ENCODE peak calls at places on chromosome 6, in five cellular contexts. K is osteoblast, V is IMR-90, D is stomach, B is heart left ventricle. P is an unnamed sample.

GRCh38 chr6:35728663-35729348 is 8.0 kb upstream of the ARMC12 start:
- DNase-seq in K (no peak), V (no peak), D (peak), B (peak), P (no peak)

GRCh38 chr6:35047265-35048011 is 93.7 kb downstream of the TCP11 start:
- DNase-seq in K (peak), V (peak), D (no peak), B (no peak), P (peak)

GRCh38 chr6:56706981-56707726 is 64.5 kb upstream of the DST start:
- DNase-seq in K (no peak), V (no peak), D (no peak), B (no peak), P (no peak)

GRCh38 chr6:127342296-127342945 is 988 bp downstream of the ECHDC1 start:
- DNase-seq in K (peak), V (peak), D (no peak), B (no peak), P (peak)

GRCh38 chr6:35486005-35486925 is 10.6 kb downstream of the TEAD3 start:
- DNase-seq in K (no peak), V (no peak), D (peak), B (no peak), P (no peak)

GRCh38 chr6:147341486-147341885 is 137.3 kb downstream of the STXBP5 start:
- DNase-seq in K (no peak), V (no peak), D (no peak), B (no peak), P (no peak)

GRCh38 chr6:43093361-43094289 is 17.5 kb downstream of the PTK7 start:
- DNase-seq in K (peak), V (peak), D (peak), B (peak), P (peak)

GRCh38 chr6:95352064-95352463 is 225.3 kb upstream of the MANEA start:
- DNase-seq in K (no peak), V (no peak), D (no peak), B (no peak), P (peak)

GRCh38 chr6:154594474-154595198 is 84.2 kb upstream of the CNKSR3 start:
- DNase-seq in K (no peak), V (no peak), D (no peak), B (no peak), P (no peak)

GRCh38 chr6:44061375-44062104 is 65.7 kb downstream of the MRPL14 start:
- DNase-seq in K (peak), V (peak), D (no peak), B (no peak), P (peak)

GRCh38 chr6:43128926-43129325 is 42.1 kb upstream of the SRF start:
- DNase-seq in K (peak), V (no peak), D (no peak), B (no peak), P (no peak)

GRCh38 chr6:158170656-158171081 is 2.5 kb downstream of the GTF2H5 start:
- DNase-seq in K (no peak), V (peak), D (no peak), B (no peak), P (peak)

GRCh38 chr6:169289671-169290408 is 36.2 kb upstream of the THBS2 start:
- DNase-seq in K (peak), V (peak), D (no peak), B (peak), P (peak)

GRCh38 chr6:317068-317451 is 24.8 kb downstream of the DUSP22 start:
- DNase-seq in K (no peak), V (no peak), D (no peak), B (no peak), P (no peak)

GRCh38 chr6:123448306-123448884 is 188.4 kb downstream of the TRDN start:
- DNase-seq in K (no peak), V (no peak), D (no peak), B (no peak), P (no peak)

GRCh38 chr6:41716516-41717446 is 18.6 kb downstream of the TFEB start:
- DNase-seq in K (no peak), V (no peak), D (no peak), B (peak), P (no peak)

GRCh38 chr6:116876635-116877611 is at the start of gene RFX6:
- DNase-seq in K (peak), V (no peak), D (peak), B (no peak), P (no peak)

GRCh38 chr6:46745973-46746372 is 760 bp upstream of the ANKRD66 start:
- DNase-seq in K (no peak), V (no peak), D (no peak), B (no peak), P (no peak)

GRCh38 chr6:118709859-118710350 is 58.5 kb upstream of the CEP85L start:
- DNase-seq in K (no peak), V (peak), D (peak), B (no peak), P (peak)
- H3K4me3 ChIP-seq in K (peak), V (peak), D (peak), B (peak), P (peak)

GRCh38 chr6:16179970-16180431 is 51.1 kb downstream of the MYLIP start:
- DNase-seq in K (no peak), V (no peak), D (no peak), B (no peak), P (no peak)

GRCh38 chr6:16168858-16169257 is 40.0 kb downstream of the MYLIP start:
- DNase-seq in K (no peak), V (peak), D (no peak), B (no peak), P (peak)

GRCh38 chr6:16179063-16179462 is 50.2 kb downstream of the MYLIP start:
- DNase-seq in K (no peak), V (no peak), D (no peak), B (no peak), P (no peak)

DNA sequence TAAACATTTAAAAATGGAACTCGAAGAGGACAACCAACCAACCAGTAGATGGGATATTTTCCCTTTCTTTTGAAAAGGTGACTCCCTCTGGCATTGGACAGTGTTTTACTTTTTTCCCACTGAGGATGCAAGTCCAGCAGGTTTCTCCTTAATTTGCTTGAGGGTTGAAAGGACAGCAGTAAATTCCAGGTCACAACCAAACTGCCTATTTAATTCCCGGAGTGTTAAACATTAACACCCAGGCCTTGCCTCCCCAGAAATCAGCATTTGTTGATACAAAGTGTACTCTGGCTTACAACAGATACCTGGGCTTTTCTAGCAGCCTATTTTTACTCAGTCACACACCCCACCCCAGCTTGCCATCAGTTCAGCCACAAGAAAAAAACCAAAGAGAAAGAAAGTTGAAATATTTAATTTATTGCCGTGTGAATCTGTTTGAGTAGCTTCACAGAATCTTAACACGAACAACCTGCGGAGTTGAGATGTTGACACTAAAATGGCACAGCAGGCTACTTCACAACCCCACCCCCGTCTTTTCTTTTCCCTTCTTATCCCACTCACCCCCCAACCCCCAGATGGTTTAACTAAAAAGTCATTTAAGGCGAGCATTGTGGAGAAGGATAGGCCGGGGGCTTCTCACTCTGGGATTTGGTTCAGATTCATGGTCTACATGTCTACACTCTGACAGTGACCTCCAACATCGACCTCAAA is 45.6 kb downstream of the MYLIP start:
- DNase-seq in K (no peak), V (no peak), D (no peak), B (no peak), P (no peak)
- H3K4me3 ChIP-seq in K (no peak), V (no peak), D (no peak), B (no peak), P (no peak)

DNA sequence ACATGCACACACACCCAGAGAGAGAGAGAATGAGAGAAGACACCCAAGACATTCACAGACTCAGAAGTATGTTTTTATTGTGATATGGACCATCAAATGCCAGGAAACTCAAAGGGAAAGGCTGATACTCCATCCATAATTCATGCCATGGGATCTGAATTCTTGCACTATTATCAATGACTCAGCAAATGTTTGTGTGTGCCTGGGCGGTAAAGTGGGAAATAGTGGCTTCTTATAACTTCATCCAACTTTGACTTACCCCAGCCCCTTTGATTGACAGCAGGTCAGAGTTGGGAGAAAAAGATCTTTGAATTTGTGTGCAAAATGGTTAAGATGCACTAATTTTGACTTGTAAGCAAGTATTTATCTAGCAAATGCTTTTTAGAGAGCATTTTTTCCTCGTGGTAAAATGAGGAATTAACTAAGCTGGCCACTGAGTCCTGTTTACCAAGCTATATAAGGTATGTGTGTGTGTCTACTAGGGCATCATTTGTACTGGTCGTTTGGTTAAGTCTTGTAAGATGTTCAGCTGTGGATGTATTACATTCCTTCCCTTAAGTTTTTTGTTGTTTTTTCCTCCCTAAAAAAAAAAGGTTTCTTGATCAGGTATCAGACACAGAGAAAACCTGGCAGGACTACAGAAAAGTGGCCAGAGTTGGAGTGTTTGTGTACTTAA is 3.1 kb upstream of the CCN2 start:
- DNase-seq in K (peak), V (peak), D (no peak), B (no peak), P (peak)
- H3K4me3 ChIP-seq in K (peak), V (no peak), D (peak), B (no peak), P (no peak)

DNA sequence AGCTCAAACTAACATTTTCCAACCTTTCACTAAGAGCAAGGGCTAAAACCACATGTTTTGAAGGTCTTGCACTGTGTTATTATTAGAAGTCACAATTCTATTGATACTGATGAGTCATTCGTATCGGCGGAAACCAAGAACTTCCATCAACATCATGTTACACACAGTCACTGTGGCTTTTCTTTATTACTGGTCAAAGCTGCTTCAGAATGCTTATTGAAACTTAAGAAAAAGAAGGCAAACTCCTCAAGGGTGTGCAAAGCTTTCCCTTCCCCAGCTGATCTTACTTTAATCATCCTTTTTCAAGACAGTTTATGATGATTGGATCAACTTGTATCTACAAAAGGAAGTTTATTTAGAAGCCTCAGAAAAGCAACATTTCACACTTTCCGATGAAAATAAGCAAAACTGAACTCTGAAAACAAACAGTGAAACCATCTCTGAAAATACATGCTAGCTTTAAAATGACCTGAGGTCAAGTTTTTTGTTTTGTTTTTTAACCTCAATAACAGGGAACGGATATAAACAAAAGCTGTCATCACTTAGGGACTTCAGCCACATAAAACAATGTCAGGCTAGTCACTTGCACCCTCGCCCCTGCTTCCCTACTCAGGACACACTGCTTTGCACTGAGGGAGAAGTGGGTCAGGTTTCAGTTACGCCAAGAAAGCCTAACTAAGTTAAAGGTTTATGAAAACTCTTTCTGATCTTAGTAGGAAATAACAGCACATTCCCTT is 11.7 kb downstream of the BACH2 start:
- DNase-seq in K (no peak), V (peak), D (no peak), B (no peak), P (peak)
- H3K4me3 ChIP-seq in K (peak), V (peak), D (peak), B (peak), P (peak)

GRCh38 chr6:168034537-168034936 is 37.1 kb downstream of the KIF25 start:
- DNase-seq in K (no peak), V (no peak), D (no peak), B (peak), P (no peak)

GRCh38 chr6:168035661-168036616 is 38.5 kb downstream of the KIF25 start:
- DNase-seq in K (peak), V (peak), D (no peak), B (peak), P (no peak)

GRCh38 chr6:168037242-168037641 is 39.8 kb downstream of the KIF25 start:
- DNase-seq in K (peak), V (no peak), D (no peak), B (peak), P (no peak)

GRCh38 chr6:168033791-168034190 is 36.3 kb downstream of the KIF25 start:
- DNase-seq in K (no peak), V (no peak), D (no peak), B (peak), P (no peak)

DNA sequence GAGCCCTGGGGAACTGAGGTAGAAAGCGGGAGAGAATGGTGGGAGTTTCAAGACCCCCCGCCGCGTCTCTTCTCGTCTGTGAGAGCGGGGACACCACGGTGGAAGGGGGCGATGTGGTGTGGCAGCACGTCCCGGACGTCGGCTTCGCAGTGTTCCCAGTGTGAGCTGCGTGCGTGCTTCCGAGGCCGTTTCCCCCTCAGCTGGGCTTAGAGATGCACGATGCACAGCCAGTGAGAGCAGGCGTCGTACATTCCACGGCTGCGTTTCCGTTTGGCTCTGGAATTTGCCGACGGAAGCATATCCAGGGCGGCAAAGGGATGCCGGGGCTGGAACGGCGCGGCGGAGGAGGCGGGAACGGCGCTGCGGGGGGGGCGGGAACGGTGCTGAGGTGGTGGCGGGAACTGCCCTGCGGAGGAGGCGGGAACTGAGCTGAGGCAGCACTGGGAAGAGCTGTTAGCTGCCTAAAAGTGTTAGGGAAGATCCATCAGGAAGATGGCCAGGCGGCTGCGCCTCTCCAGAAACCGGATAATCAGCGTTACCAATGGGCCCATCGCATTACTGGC is 37.7 kb downstream of the KIF25 start:
- DNase-seq in K (peak), V (peak), D (peak), B (peak), P (peak)
- H3K4me3 ChIP-seq in K (peak), V (peak), D (peak), B (peak), P (peak)

DNA sequence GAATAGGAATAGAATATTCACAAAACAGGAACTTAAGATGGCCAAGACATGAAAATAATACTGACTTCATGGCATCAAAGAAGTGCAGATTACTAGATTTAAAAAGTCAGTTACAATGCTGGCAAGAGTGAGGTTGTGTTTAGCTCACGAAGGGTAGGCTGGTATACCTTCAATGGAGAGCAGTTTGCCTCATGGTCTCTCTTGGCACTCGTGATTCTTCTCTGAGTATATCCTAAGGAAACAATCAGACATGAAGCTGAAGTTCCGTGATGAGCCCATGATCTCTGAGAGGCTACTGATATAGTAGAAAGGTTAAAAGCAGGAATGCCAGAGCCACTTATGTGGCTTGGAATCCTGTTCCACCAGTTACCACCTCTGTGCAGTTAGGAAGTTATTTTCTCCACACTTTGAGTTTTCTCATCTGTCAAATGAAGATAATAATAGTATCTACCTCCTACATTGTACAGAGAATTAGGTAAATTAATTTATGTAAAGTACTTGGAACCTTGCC is 7.2 kb downstream of the NCOA7 start:
- DNase-seq in K (no peak), V (no peak), D (no peak), B (no peak), P (no peak)
- H3K4me3 ChIP-seq in K (no peak), V (no peak), D (no peak), B (no peak), P (no peak)

P was measured in choroid plexus epithelial cell.